ENCODE peak calls at places on chromosomes 11 and 22, in five cellular contexts. D is hepatocyte, K is body of pancreas, F is MM.1S, M is neuronal stem cell. Q is an unnamed sample. For H3K4me1, the result is how much of the 10 kb centered on the place peaks cover.

GRCh38 chr11:118834428-118835028 is 43.6 kb upstream of the DDX6 start:
- DNase-seq in D (no peak), F (peak), K (no peak), M (no peak), Q (no peak)

GRCh38 chr11:40328890-40329617 is 1130.4 kb downstream of the LRRC4C start:
- DNase-seq in D (peak), M (no peak), F (no peak), K (peak), Q (peak)

GRCh38 chr11:97463891-97464290 is 1074.1 kb downstream of the JRKL start:
- DNase-seq in K (no peak), D (no peak), F (no peak), M (no peak), Q (no peak)

GRCh38 chr22:35630387-35630793 is 13.3 kb upstream of the MB start:
- DNase-seq in F (no peak), D (no peak), M (no peak), K (no peak), Q (no peak)

GRCh38 chr11:71253794-71254193 is 1.4 kb upstream of the SHANK2 start:
- DNase-seq in F (no peak), M (no peak), D (no peak), K (no peak), Q (no peak)

GRCh38 chr11:69253028-69253427 is 40.9 kb upstream of the MYEOV start:
- DNase-seq in D (no peak), M (no peak), F (no peak), K (peak), Q (no peak)

GRCh38 chr11:45322111-45322705 is 36.1 kb upstream of the SYT13 start:
- DNase-seq in K (no peak), D (no peak), M (no peak), F (no peak), Q (no peak)

GRCh38 chr11:114524122-114524521 is 35.6 kb downstream of the NXPE1 start:
- DNase-seq in M (no peak), F (no peak), K (no peak), D (no peak), Q (no peak)

GRCh38 chr22:38955926-38956325 is 1.5 kb upstream of the APOBEC3A start:
- DNase-seq in M (no peak), F (no peak), D (no peak), K (peak), Q (no peak)

GRCh38 chr22:44620129-44620840 is 81.7 kb upstream of the PRR5 start:
- DNase-seq in D (peak), M (peak), F (no peak), K (peak), Q (peak)

GRCh38 chr11:130732476-130732875 is 183.8 kb downstream of the SNX19 start:
- DNase-seq in M (no peak), D (no peak), K (no peak), F (no peak), Q (no peak)

GRCh38 chr22:49042066-49042465 is 785.6 kb downstream of the BRD1 start:
- DNase-seq in K (no peak), F (no peak), M (no peak), D (no peak), Q (no peak)

GRCh38 chr11:86370922-86371614 is 3.6 kb upstream of the CCDC81 start:
- DNase-seq in K (no peak), F (no peak), M (no peak), D (peak), Q (no peak)

GRCh38 chr22:49494555-49494954 is 333.1 kb downstream of the BRD1 start:
- DNase-seq in F (no peak), K (no peak), D (no peak), M (no peak), Q (no peak)

GRCh38 chr11:59206635-59207034 is 6.1 kb downstream of the MPEG1 start:
- DNase-seq in M (no peak), K (peak), F (peak), D (peak), Q (peak)

GRCh38 chr11:78188809-78189724 is at the start of gene USP35:
- DNase-seq in D (no peak), K (no peak), F (no peak), M (no peak), Q (peak)

GRCh38 chr11:12180257-12181205 is 70.1 kb downstream of the MICAL2 start:
- DNase-seq in F (no peak), M (no peak), D (no peak), K (no peak), Q (no peak)

GRCh38 chr11:75565916-75566762 is 4.1 kb downstream of the SERPINH1 start:
- DNase-seq in M (no peak), K (no peak), F (no peak), D (no peak), Q (no peak)

GRCh38 chr22:37485006-37485713 is 1.0 kb downstream of the MFNG start:
- DNase-seq in D (no peak), F (peak), M (no peak), K (no peak), Q (no peak)

GRCh38 chr22:50733521-50734342 is 4.3 kb upstream of the ACR start:
- DNase-seq in K (no peak), M (no peak), F (peak), D (no peak), Q (no peak)

GRCh38 chr11:225734-226453 is 10.2 kb downstream of the SIRT3 start:
- DNase-seq in D (no peak), M (no peak), F (no peak), K (no peak), Q (no peak)

GRCh38 chr11:7246179-7246578 is 5.5 kb upstream of the SYT9 start:
- DNase-seq in D (no peak), F (no peak), K (no peak), M (no peak), Q (no peak)

GRCh38 chr22:46171940-46172339 is 21.6 kb downstream of the PPARA start:
- DNase-seq in D (no peak), K (peak), M (no peak), F (no peak), Q (peak)

GRCh38 chr22:41140365-41140957 is 48.1 kb downstream of the EP300 start:
- DNase-seq in D (no peak), K (no peak), M (no peak), F (no peak), Q (no peak)

GRCh38 chr11:117334896-117335295 is 7.2 kb downstream of the CEP164 start:
- DNase-seq in K (no peak), M (no peak), D (no peak), F (no peak), Q (no peak)

GRCh38 chr22:27110985-27111451 is 453.6 kb downstream of the MIAT start:
- DNase-seq in D (peak), M (no peak), F (no peak), K (peak), Q (no peak)

GRCh38 chr11:65639623-65640482 is 2.0 kb downstream of the SIPA1 start:
- DNase-seq in K (no peak), F (no peak), M (no peak), D (no peak), Q (peak)

GRCh38 chr11:120523196-120523595 is 11.6 kb downstream of the GRIK4 start:
- DNase-seq in K (no peak), M (no peak), F (no peak), D (no peak), Q (no peak)

GRCh38 chr11:82826526-82826925 is 73.7 kb downstream of the PRCP start:
- DNase-seq in D (no peak), F (no peak), K (no peak), M (no peak), Q (no peak)

GRCh38 chr22:19973551-19974183 is 32.0 kb upstream of the TXNRD2 start:
- DNase-seq in F (no peak), M (no peak), D (no peak), K (no peak), Q (no peak)

GRCh38 chr11:85809881-85810280 is 1.1 kb downstream of the SYTL2 start:
- DNase-seq in F (no peak), M (no peak), K (no peak), D (peak), Q (no peak)

GRCh38 chr11:2775626-2776350 is 76.0 kb upstream of the KCNQ1OT1 start:
- DNase-seq in D (no peak), M (no peak), F (no peak), K (no peak), Q (no peak)

GRCh38 chr22:22241554-22241898 is 3.1 kb upstream of the VPREB1 start:
- DNase-seq in K (no peak), F (no peak), D (no peak), M (no peak), Q (no peak)

GRCh38 chr22:22244337-22245250 is at the start of gene VPREB1:
- DNase-seq in D (no peak), F (peak), K (no peak), M (no peak), Q (no peak)

GRCh38 chr22:22243033-22243680 is 1.4 kb upstream of the VPREB1 start:
- DNase-seq in M (no peak), K (no peak), D (no peak), F (no peak), Q (no peak)

GRCh38 chr22:22245256-22245909 is 797 bp downstream of the VPREB1 start:
- DNase-seq in M (no peak), F (no peak), K (no peak), D (no peak), Q (no peak)

GRCh38 chr22:22242488-22242887 is 2.1 kb upstream of the VPREB1 start:
- DNase-seq in D (no peak), F (no peak), K (no peak), M (no peak), Q (no peak)
- H3K27ac ChIP-seq in D (no peak), F (no peak), K (no peak), M (no peak), Q (no peak)

GRCh38 chr11:128496249-128496648 is 91.1 kb downstream of the ETS1 start:
- DNase-seq in F (no peak), M (no peak), K (no peak), D (no peak), Q (no peak)
- H3K4me3 ChIP-seq in F (no peak), M (no peak), K (no peak), D (no peak), Q (no peak)

GRCh38 chr11:33703771-33704170 is 3.1 kb upstream of the C11orf91 start:
- DNase-seq in F (no peak), M (no peak), D (no peak), K (no peak), Q (peak)
- H3K4me1 ChIP-seq in F (under half), M (under half), D (under half), K (half or more), Q (under half)

GRCh38 chr11:29518389-29519174 is 498.2 kb downstream of the KCNA4 start:
- DNase-seq in D (peak), M (no peak), K (no peak), F (peak), Q (no peak)
- H3K27ac ChIP-seq in D (peak), M (no peak), K (no peak), F (no peak), Q (no peak)

Q was measured in small intestine.